ENCODE peak calls at places on chromosomes 1 and 21, in ten cellular contexts. E is hepatocyte; B is heart right ventricle; C is MM.1S; T is psoas muscle; M is GM23248; I is endodermal cell; O is CD4-positive, CD25-positive, alpha-beta regulatory T cell; S is CD8-positive, alpha-beta T cell; A is transverse colon. Q is an unnamed sample. For H3K9me3, the result is how much of the 10 kb centered on the place peaks cover.

GRCh38 chr1:227317541-227318002 is 720 bp downstream of the CDC42BPA start:
- DNase-seq in C (peak), E (peak), A (peak), B (peak), I (peak), T (peak), S (no peak), O (peak), M (peak), Q (no peak)

GRCh38 chr1:38891753-38892152 is 10.4 kb upstream of the GJA9 start:
- DNase-seq in O (no peak), T (no peak), C (no peak), E (no peak), A (no peak), M (peak), S (no peak), B (no peak), I (peak), Q (no peak)

GRCh38 chr1:193113258-193113991 is 8.2 kb upstream of the GLRX2 start:
- DNase-seq in S (no peak), M (no peak), E (no peak), O (no peak), I (peak), B (no peak), C (no peak), T (no peak), A (no peak), Q (no peak)

GRCh38 chr1:89260575-89261275 is 11.9 kb downstream of the GBP5 start:
- DNase-seq in T (no peak), I (no peak), A (no peak), C (no peak), E (no peak), B (no peak), S (no peak), M (peak), O (no peak), Q (no peak)

GRCh38 chr1:200808846-200809245 is 63.9 kb upstream of the GPR25 start:
- DNase-seq in S (no peak), E (no peak), O (no peak), M (no peak), I (no peak), A (no peak), C (no peak), T (no peak), B (no peak), Q (no peak)

GRCh38 chr1:212498243-212498642 is 65.5 kb downstream of the NENF start:
- DNase-seq in B (no peak), S (no peak), O (no peak), M (peak), I (no peak), T (no peak), A (no peak), C (no peak), E (peak), Q (no peak)

GRCh38 chr1:89935235-89935634 is 59.7 kb upstream of the ZNF326 start:
- DNase-seq in O (no peak), E (no peak), C (no peak), I (no peak), B (no peak), A (no peak), T (no peak), M (no peak), S (no peak), Q (no peak)

GRCh38 chr21:46347791-46348381 is 23.9 kb downstream of the PCNT start:
- DNase-seq in O (no peak), E (no peak), S (no peak), A (no peak), B (peak), I (peak), M (peak), T (peak), C (no peak), Q (no peak)

GRCh38 chr1:98203461-98203860 is 282.6 kb upstream of the DPYD start:
- DNase-seq in A (no peak), C (no peak), M (no peak), I (no peak), B (no peak), S (no peak), O (no peak), T (no peak), E (no peak), Q (no peak)

GRCh38 chr1:67559222-67559700 is 125.7 kb upstream of the GADD45A start:
- DNase-seq in B (peak), M (peak), I (peak), A (no peak), C (no peak), E (no peak), O (no peak), S (no peak), T (peak), Q (no peak)

DNA sequence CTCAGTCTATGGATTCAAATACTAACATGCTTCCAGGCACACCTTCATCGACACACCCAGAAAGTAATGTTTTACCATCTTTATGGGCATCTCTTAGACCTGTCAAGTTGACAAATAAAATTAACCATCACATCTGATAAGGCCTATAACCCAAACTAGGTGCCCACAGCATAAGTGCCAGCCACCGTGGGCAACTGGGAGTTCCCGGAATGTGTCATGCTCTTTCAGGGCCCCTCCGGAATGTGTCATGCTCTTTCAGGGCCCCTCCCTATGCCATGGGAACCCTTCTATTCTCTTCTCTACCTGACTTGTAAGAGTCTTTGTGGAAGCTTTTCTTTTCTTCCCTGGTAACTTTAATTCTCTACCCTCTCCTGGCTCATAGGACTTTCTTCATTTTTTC is 26.6 kb downstream of the KRTAP24-1 start:
- DNase-seq in B (no peak), I (no peak), M (no peak), E (no peak), T (no peak), S (no peak), A (peak), O (no peak), C (no peak), Q (no peak)
- H3K9me3 ChIP-seq in B (under half), I (under half), M (under half), E (under half), T (under half), S (under half), A (under half), O (under half), C (under half), Q (under half)

GRCh38 chr21:27292229-27292628 is 325.3 kb upstream of the ADAMTS5 start:
- DNase-seq in C (no peak), M (no peak), I (no peak), B (no peak), A (no peak), E (no peak), T (no peak), O (no peak), S (no peak), Q (no peak)
- H3K9me3 ChIP-seq in C (under half), M (under half), I (under half), B (under half), A (under half), E (under half), T (under half), O (under half), S (under half), Q (under half)

GRCh38 chr1:197319631-197320030 is 51.6 kb downstream of the CRB1 start:
- DNase-seq in I (no peak), C (no peak), E (no peak), M (no peak), O (no peak), T (no peak), S (no peak), A (no peak), B (no peak), Q (no peak)
- H3K9me3 ChIP-seq in I (under half), C (under half), E (under half), M (under half), O (under half), T (under half), S (under half), A (under half), B (under half), Q (under half)

GRCh38 chr1:118363396-118363795 is 178.4 kb upstream of the SPAG17 start:
- DNase-seq in E (no peak), S (no peak), A (no peak), I (no peak), C (no peak), M (no peak), T (no peak), B (no peak), O (no peak), Q (no peak)
- H3K9me3 ChIP-seq in E (under half), S (under half), A (under half), I (under half), C (under half), M (under half), T (under half), B (under half), O (under half), Q (under half)

GRCh38 chr1:248791010-248791409 is 34.7 kb downstream of the SH3BP5L start:
- DNase-seq in B (no peak), A (no peak), E (no peak), T (no peak), O (no peak), S (no peak), C (no peak), M (no peak), I (no peak), Q (no peak)

GRCh38 chr1:248787430-248787829 is 31.9 kb upstream of the LYPD8 start:
- DNase-seq in E (no peak), S (no peak), I (no peak), T (no peak), M (no peak), C (peak), B (no peak), O (no peak), A (no peak), Q (no peak)

GRCh38 chr1:248792342-248792741 is 33.4 kb downstream of the SH3BP5L start:
- DNase-seq in E (no peak), A (no peak), T (no peak), O (no peak), C (no peak), S (no peak), B (no peak), M (no peak), I (no peak), Q (no peak)

GRCh38 chr1:248788327-248788726 is 32.8 kb upstream of the LYPD8 start:
- DNase-seq in S (no peak), B (no peak), C (no peak), T (no peak), A (no peak), I (no peak), E (no peak), M (no peak), O (no peak), Q (no peak)

DNA sequence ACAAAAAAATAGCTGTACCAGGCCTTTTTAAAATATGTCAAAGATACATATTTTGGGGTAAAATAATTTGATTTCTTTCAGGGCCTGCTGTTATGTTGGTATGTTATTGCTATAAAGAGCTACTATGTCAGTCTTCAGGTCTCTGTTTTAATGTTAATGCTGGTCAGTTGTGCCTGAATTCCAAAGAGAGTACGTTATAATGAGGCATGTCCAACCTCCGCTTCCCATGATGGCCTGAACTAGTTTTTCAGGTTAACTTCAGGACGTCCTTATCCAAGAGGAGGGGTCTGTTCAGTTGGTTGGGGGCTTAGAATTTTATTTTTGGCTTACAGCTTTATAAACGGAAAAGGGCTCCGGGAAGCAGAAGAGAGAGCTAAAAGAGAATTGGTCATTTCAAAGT is 34.9 kb upstream of the LYPD8 start:
- DNase-seq in S (no peak), M (no peak), A (no peak), B (no peak), C (no peak), I (no peak), T (no peak), E (no peak), O (no peak), Q (no peak)
- H3K9me3 ChIP-seq in S (under half), M (under half), A (under half), B (under half), C (under half), I (half or more), T (under half), E (under half), O (under half), Q (under half)

DNA sequence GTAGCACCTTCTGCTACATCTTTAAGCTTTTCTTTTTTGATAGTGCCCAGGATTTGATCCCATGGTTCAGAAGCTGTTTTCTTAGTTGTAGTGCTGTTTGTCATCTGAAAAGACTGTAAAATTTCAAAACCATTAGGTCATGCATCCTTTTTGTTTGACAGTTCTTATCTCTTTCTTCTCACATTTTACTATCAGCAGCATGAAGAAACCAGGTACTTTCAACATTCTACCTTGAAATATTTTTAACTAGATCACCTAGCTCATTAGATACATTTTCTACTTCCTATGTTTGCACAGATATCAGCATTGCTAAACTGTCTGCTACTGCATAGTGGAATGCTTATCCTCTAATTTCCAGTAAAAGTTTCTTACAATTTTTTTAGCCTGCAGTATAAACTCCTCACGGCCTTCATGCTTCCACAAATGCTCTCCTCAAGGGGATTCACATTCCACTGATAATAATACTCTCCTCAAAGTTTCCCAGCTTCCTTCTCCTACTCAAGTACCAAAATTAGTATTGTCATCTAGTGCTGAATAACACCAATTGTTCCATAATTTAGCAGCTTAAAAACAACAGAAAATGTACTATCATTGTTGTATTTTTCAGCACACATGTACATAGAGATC is 243.9 kb upstream of the ZRANB2 start:
- DNase-seq in I (no peak), T (no peak), S (no peak), E (no peak), M (no peak), O (no peak), B (no peak), C (no peak), A (no peak), Q (no peak)
- H3K9me3 ChIP-seq in I (under half), T (under half), S (under half), E (under half), M (under half), O (under half), B (under half), C (under half), A (under half), Q (under half)

GRCh38 chr1:2810281-2810680 is 8.8 kb upstream of the TTC34 start:
- DNase-seq in M (no peak), C (no peak), E (no peak), I (no peak), S (no peak), T (no peak), O (no peak), B (no peak), A (no peak), Q (no peak)
- H3K9me3 ChIP-seq in M (under half), C (under half), E (under half), I (under half), S (under half), T (under half), O (under half), B (under half), A (under half), Q (under half)